ENCODE peak calls at places on chromosomes 1 and 21, in six cellular contexts. C is IMR-90, T is right cardiac atrium, U is heart left ventricle, F is iPS DF 6.9, L is uterus. Z is an unnamed sample.
A peak's percentile ranks its signal among the peaks of the same experiment; 100 is the strongest.

GRCh38 chr1:101235696-101236545 is 898 bp upstream of the S1PR1 start:
- DNase-seq in T (peak; percentile 76), C (peak; percentile 37), F (no peak), U (peak; percentile 60), L (peak; percentile 31), Z (peak; percentile 66)

GRCh38 chr1:91851130-91852010 is 34.6 kb downstream of the TGFBR3 start:
- DNase-seq in F (no peak), L (peak; percentile 92), T (peak; percentile 99), U (peak; percentile 97), C (peak; percentile 89), Z (no peak)

GRCh38 chr1:8424539-8425116 is 106.7 kb downstream of the SLC45A1 start:
- DNase-seq in L (no peak), F (no peak), C (no peak), T (peak; percentile 85), U (peak; percentile 70), Z (peak; percentile 27)

GRCh38 chr1:151513626-151514101 is 2.5 kb downstream of the CGN start:
- DNase-seq in L (no peak), T (no peak), U (no peak), F (no peak), C (peak; percentile 22), Z (no peak)

GRCh38 chr1:114902343-114902742 is 47.7 kb downstream of the SYCP1 start:
- DNase-seq in F (no peak), U (no peak), T (no peak), C (no peak), L (no peak), Z (no peak)

GRCh38 chr21:42751866-42752265 is 98.4 kb downstream of the PDE9A start:
- DNase-seq in U (no peak), F (no peak), C (no peak), T (no peak), L (no peak), Z (no peak)

GRCh38 chr1:110542730-110543129 is 23.8 kb upstream of the KCNA10 start:
- DNase-seq in L (no peak), U (no peak), C (peak; percentile 43), F (no peak), T (no peak), Z (no peak)

GRCh38 chr21:10425856-10426255 is 95.5 kb upstream of the TPTE start:
- DNase-seq in F (no peak), T (no peak), C (no peak), L (no peak), U (no peak), Z (no peak)

GRCh38 chr1:49229555-49229954 is 452.9 kb upstream of the BEND5 start:
- DNase-seq in U (no peak), T (peak; percentile 28), F (no peak), L (no peak), C (no peak), Z (no peak)

GRCh38 chr21:37873655-37874054 is 42.6 kb downstream of the KCNJ6 start:
- DNase-seq in T (no peak), L (no peak), F (no peak), C (peak; percentile 43), U (no peak), Z (no peak)

GRCh38 chr1:180571832-180572636 is 13.3 kb downstream of the OVAAL start:
- DNase-seq in U (no peak), L (no peak), T (no peak), C (peak; percentile 50), F (no peak), Z (no peak)

GRCh38 chr1:198635964-198636363 is 2.9 kb upstream of the PTPRC start:
- DNase-seq in U (no peak), F (no peak), T (no peak), C (no peak), L (no peak), Z (no peak)

GRCh38 chr1:56540467-56540866 is 38.9 kb downstream of the PLPP3 start:
- DNase-seq in F (no peak), U (no peak), L (no peak), C (no peak), T (no peak), Z (no peak)
- H3K4me1 ChIP-seq in F (peaks cover 15% of the 10 kb centered on the region), U (peaks cover 88% of the 10 kb centered on the region), L (no peaks in the 10 kb centered on the region), C (peaks cover 5% of the 10 kb centered on the region), T (peaks cover 20% of the 10 kb centered on the region), Z (no peaks in the 10 kb centered on the region)

DNA sequence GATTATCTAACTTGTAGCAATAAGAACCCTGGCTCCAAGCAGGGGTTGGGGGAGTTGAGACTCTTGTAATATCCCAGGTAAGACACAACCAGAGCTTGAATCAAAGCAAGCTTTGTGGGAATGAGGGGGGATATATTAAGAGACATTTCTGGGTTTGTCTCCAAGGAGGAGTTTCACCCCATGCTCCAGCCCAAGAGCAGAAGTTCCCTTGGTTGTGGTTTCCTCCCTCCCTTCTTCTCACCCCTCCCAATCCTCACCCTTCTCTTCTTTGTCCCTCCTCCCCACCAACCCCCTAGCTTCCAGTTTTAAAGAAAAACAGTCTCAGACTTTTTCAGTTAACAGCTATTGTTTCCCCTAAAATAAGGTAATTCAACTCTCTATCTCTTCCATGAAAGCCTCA is 11.9 kb downstream of the TRAF3IP3 start:
- DNase-seq in U (no peak), T (no peak), L (no peak), C (no peak), F (no peak), Z (no peak)
- H3K4me1 ChIP-seq in U (peaks cover 23% of the 10 kb centered on the region), T (peaks cover 9% of the 10 kb centered on the region), L (peaks cover 7% of the 10 kb centered on the region), C (peaks cover 11% of the 10 kb centered on the region), F (no peaks in the 10 kb centered on the region), Z (peaks cover 53% of the 10 kb centered on the region)

GRCh38 chr1:201536542-201536941 is 2.4 kb upstream of the NAV1 start:
- DNase-seq in F (no peak), T (peak; percentile 84), U (peak; percentile 67), L (no peak), C (peak; percentile 92), Z (no peak)
- H3K4me1 ChIP-seq in F (peaks cover 4% of the 10 kb centered on the region), T (peaks cover 13% of the 10 kb centered on the region), U (peaks cover 46% of the 10 kb centered on the region), L (no peaks in the 10 kb centered on the region), C (peaks cover 29% of the 10 kb centered on the region), Z (peaks cover 18% of the 10 kb centered on the region)

DNA sequence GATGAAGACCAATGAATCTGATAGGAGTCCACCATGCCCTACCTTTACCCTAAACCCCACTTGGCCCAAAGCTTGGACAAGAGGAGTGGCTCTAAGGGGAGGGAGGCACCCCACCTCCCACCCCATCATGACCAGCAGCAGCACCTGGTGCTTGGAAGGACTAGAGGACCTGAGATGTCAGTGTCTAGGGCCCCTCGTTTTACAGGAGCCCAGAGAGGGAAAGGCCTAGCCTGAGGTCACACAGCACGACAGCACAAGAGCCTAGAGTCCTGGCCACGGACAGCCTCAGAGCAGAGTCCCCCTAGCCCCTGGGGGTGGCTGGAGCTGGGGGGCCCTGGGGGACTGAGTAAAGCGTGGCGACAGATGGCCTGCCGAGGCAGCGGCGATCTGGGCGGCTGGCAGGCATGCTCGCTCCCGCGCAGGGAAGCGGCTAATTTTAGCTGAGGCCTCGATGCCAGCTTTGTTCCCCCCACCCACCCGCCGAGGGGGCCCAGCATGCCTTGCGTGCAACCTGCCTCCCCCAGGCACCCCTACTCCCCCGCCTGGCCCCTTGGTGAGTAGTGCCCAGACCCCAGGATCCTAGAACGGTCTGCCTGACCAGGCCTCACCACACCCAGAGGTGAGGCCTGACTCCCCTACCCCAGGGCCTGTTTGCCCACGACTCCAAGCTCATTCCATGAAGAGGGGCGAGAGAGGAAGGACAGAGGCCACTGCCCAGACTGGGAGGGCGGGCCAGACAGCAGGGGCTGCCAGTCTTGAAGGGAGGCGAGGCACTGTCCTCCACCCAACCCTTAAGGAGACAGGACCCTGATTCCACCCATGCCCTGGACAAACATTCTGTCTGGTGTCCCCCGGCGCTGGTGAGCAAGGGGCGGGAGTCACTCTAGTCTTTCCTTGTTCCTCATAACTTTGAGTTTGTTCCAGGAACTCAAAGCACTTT is 39.0 kb downstream of the AHDC1 start:
- DNase-seq in F (no peak), L (peak; percentile 79), C (no peak), U (peak; percentile 84), T (peak; percentile 84), Z (no peak)
- H3K4me1 ChIP-seq in F (peaks cover 30% of the 10 kb centered on the region), L (peaks cover 67% of the 10 kb centered on the region), C (peaks cover 56% of the 10 kb centered on the region), U (peaks cover 98% of the 10 kb centered on the region), T (peaks cover 76% of the 10 kb centered on the region), Z (peaks cover 15% of the 10 kb centered on the region)

DNA sequence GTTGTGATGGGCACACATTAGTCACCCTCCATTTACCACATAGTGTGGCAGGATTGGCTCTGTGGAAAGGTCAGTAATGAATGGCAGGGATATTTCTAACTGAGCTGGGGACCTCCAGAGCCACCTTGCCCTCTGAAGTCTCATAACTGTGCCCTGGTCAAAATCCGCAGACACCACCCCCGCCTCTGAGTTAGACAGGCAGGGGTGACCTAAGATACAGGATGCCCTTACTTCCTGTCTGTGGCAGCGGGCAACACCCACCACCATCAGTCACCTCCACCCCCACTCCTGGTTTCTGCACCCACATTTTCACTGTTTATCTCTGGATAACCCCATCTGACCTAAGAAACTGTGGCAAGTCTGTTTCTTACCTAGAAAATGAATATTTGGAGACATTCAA is 25.5 kb upstream of the RGS16 start:
- DNase-seq in U (no peak), L (no peak), C (no peak), F (no peak), T (no peak), Z (peak; percentile 33)
- H3K4me1 ChIP-seq in U (peaks cover 31% of the 10 kb centered on the region), L (no peaks in the 10 kb centered on the region), C (peaks cover 2% of the 10 kb centered on the region), F (no peaks in the 10 kb centered on the region), T (peaks cover 5% of the 10 kb centered on the region), Z (peaks cover 14% of the 10 kb centered on the region)

DNA sequence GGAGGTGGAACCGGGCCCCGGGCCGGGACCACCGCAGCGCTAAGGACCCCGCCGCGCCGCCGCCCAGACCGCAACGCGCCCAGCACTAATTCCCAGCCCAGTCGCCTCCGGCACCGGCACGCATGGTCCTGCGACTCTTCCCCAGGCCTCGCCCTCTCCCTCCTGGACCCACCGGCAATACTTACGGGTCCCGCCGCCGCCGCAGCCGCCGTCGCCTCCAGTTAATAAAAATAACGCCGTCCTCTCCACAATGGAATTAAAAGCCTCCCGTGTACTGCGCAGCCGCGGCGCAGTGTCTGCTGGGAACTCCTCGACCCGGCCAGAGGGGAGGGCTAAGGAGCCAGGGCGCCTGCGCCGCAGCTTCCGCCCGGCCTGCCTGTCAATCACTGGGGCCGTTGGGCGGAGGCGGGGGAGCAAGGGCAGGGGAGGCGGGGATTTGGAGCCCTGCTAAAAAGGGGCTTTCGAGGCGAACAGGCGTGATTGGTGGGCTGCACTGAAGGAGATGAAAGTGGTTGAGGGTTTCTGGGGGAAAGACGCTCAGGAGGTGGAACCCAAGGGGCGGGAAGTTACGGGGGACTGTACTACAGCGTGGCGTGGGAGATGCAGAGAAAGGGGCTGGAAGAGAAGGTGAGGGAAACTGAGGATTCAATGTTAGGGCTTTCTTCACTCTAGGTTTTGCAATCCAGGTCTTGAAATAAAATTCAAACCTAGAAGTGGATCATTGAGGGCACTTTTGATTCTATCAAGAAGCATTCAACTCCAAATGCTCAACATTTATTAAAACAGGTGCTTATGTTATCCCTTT is at the start of gene ZNF281:
- DNase-seq in F (peak; percentile 94), T (peak; percentile 98), L (peak; percentile 91), C (peak; percentile 90), U (peak; percentile 95), Z (peak; percentile 87)
- H3K4me1 ChIP-seq in F (peaks cover 3% of the 10 kb centered on the region), T (peaks cover 13% of the 10 kb centered on the region), L (peaks cover 5% of the 10 kb centered on the region), C (peaks cover 13% of the 10 kb centered on the region), U (peaks cover 37% of the 10 kb centered on the region), Z (peaks cover 28% of the 10 kb centered on the region)

DNA sequence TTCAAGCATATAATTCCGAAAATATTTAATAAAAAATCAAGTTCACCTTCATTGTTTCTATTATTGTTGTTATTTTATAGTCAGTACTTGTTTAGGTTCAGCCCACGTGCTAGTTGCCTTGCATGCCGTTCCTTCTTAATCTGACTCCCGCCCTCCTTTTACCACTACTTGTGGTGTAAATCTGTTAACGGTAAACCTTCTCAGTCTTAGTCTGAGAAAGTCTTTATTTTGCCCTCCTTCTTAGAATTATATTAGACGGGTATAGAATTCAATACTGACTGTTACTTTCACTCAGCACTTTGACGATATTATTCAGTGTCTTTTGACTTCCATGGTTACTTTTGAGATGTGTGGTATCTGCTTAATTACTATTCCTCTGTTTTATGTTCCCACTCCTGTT is 104.8 kb downstream of the RGL1 start:
- DNase-seq in T (no peak), U (no peak), L (no peak), F (no peak), C (no peak), Z (no peak)
- H3K4me1 ChIP-seq in T (no peaks in the 10 kb centered on the region), U (peaks cover 16% of the 10 kb centered on the region), L (no peaks in the 10 kb centered on the region), F (no peaks in the 10 kb centered on the region), C (peaks cover 2% of the 10 kb centered on the region), Z (no peaks in the 10 kb centered on the region)

Z was measured in effector memory CD4-positive, alpha-beta T cell.